ENCODE peak calls at places on chromosome 1, in five cellular contexts. X is left colon; F is M059J; D is renal cortical epithelial cell; R is activated CD8-positive, alpha-beta memory T cell treated with anti-CD3 and anti-CD28 coated beads for 24 hours. J is an unnamed sample.

GRCh38 chr1:50105430-50105829 is 3.3 kb upstream of the ELAVL4 start:
- DNase-seq in F (no peak), R (no peak), D (no peak), X (no peak), J (no peak)

GRCh38 chr1:180566048-180566447 is 7.3 kb downstream of the OVAAL start:
- DNase-seq in R (no peak), D (no peak), X (no peak), F (no peak), J (no peak)

GRCh38 chr1:18913065-18913502 is 10.7 kb upstream of the ALDH4A1 start:
- DNase-seq in X (peak), D (peak), F (peak), R (peak), J (peak)

GRCh38 chr1:19454265-19455198 is 30.8 kb downstream of the CAPZB start:
- DNase-seq in X (no peak), D (peak), R (no peak), F (no peak), J (peak)

GRCh38 chr1:6648556-6648955 is 23.9 kb downstream of the THAP3 start:
- DNase-seq in F (no peak), R (no peak), D (no peak), X (no peak), J (no peak)

GRCh38 chr1:1425753-1426495 is 4.8 kb upstream of the ANKRD65 start:
- DNase-seq in D (no peak), F (no peak), R (no peak), X (no peak), J (no peak)

GRCh38 chr1:179955318-179955638 is 668 bp downstream of the CEP350 start:
- DNase-seq in X (no peak), F (peak), R (no peak), D (peak), J (no peak)

GRCh38 chr1:81118550-81118949 is 682.2 kb upstream of the ADGRL2 start:
- DNase-seq in R (no peak), F (no peak), D (no peak), X (no peak), J (no peak)

GRCh38 chr1:173411835-173412742 is 65.0 kb upstream of the PRDX6 start:
- DNase-seq in X (no peak), D (peak), F (peak), R (no peak), J (no peak)

GRCh38 chr1:105793541-105794146 is 1262.8 kb upstream of the PRMT6 start:
- DNase-seq in D (peak), X (no peak), F (peak), R (no peak), J (no peak)

GRCh38 chr1:3413975-3414710 is 40.3 kb upstream of the ARHGEF16 start:
- DNase-seq in X (no peak), R (no peak), F (no peak), D (no peak), J (no peak)

GRCh38 chr1:221419513-221420088 is 322.3 kb downstream of the DUSP10 start:
- DNase-seq in F (peak), D (peak), R (no peak), X (no peak), J (no peak)

GRCh38 chr1:49298304-49298703 is 521.6 kb upstream of the BEND5 start:
- DNase-seq in D (peak), F (no peak), X (no peak), R (no peak), J (no peak)

GRCh38 chr1:243942196-243943150 is 92.4 kb upstream of the AKT3 start:
- DNase-seq in X (no peak), F (no peak), R (no peak), D (no peak), J (no peak)

GRCh38 chr1:200039849-200040479 is 12.5 kb downstream of the NR5A2 start:
- DNase-seq in F (peak), R (peak), D (no peak), X (no peak), J (no peak)